ENCODE peak calls at places on chromosomes 13 and 19, in five cellular contexts. P is tibial nerve, J is upper lobe of right lung, H is Panc1, C is dorsolateral prefrontal cortex. Z is an unnamed sample.

GRCh38 chr19:38713227-38713649 is 31.0 kb downstream of the CAPN12 start:
- DNase-seq in H (no peak), P (peak), J (no peak), C (no peak), Z (no peak)

GRCh38 chr19:45419396-45419795 is 4.3 kb downstream of the ERCC1 start:
- DNase-seq in H (no peak), J (peak), P (no peak), C (no peak), Z (no peak)

GRCh38 chr19:32469796-32470195 is 64.2 kb downstream of the DPY19L3 start:
- DNase-seq in C (no peak), P (no peak), H (no peak), J (no peak), Z (no peak)

GRCh38 chr19:20565321-20566018 is at the start of gene ZNF737:
- DNase-seq in J (peak), P (peak), C (peak), H (peak), Z (peak)

GRCh38 chr13:108961542-108962125 is 332.2 kb downstream of the MYO16 start:
- DNase-seq in C (no peak), H (peak), J (no peak), P (no peak), Z (peak)

GRCh38 chr13:107031691-107032090 is 463.8 kb upstream of the ARGLU1 start:
- DNase-seq in H (no peak), C (no peak), J (no peak), P (no peak), Z (no peak)

GRCh38 chr19:45978156-45978555 is 4.5 kb upstream of the NOVA2 start:
- DNase-seq in C (no peak), J (no peak), P (no peak), H (no peak), Z (no peak)

GRCh38 chr19:39444598-39445257 is 654 bp upstream of the SUPT5H start:
- DNase-seq in H (no peak), P (no peak), J (no peak), C (no peak), Z (no peak)

GRCh38 chr19:44587863-44588752 is 25.3 kb upstream of the IGSF23 start:
- DNase-seq in H (peak), C (no peak), P (no peak), J (no peak), Z (peak)

GRCh38 chr19:30371960-30372824 is at the start of gene ZNF536:
- DNase-seq in H (no peak), P (no peak), J (no peak), C (peak), Z (no peak)

GRCh38 chr13:20142927-20143480 is 17.8 kb downstream of the GJA3 start:
- DNase-seq in J (no peak), C (no peak), H (no peak), P (no peak), Z (no peak)

GRCh38 chr13:71867101-71867814 is at the start of gene DACH1:
- DNase-seq in H (no peak), J (peak), C (no peak), P (peak), Z (no peak)

GRCh38 chr13:71864981-71865857 is 1.8 kb downstream of the DACH1 start:
- DNase-seq in P (no peak), H (no peak), C (peak), J (peak), Z (no peak)

GRCh38 chr13:71864094-71864980 is 2.7 kb downstream of the DACH1 start:
- DNase-seq in H (no peak), C (peak), J (peak), P (peak), Z (no peak)

GRCh38 chr13:71865858-71866172 is 1.2 kb downstream of the DACH1 start:
- DNase-seq in H (no peak), C (no peak), P (no peak), J (no peak), Z (no peak)

DNA sequence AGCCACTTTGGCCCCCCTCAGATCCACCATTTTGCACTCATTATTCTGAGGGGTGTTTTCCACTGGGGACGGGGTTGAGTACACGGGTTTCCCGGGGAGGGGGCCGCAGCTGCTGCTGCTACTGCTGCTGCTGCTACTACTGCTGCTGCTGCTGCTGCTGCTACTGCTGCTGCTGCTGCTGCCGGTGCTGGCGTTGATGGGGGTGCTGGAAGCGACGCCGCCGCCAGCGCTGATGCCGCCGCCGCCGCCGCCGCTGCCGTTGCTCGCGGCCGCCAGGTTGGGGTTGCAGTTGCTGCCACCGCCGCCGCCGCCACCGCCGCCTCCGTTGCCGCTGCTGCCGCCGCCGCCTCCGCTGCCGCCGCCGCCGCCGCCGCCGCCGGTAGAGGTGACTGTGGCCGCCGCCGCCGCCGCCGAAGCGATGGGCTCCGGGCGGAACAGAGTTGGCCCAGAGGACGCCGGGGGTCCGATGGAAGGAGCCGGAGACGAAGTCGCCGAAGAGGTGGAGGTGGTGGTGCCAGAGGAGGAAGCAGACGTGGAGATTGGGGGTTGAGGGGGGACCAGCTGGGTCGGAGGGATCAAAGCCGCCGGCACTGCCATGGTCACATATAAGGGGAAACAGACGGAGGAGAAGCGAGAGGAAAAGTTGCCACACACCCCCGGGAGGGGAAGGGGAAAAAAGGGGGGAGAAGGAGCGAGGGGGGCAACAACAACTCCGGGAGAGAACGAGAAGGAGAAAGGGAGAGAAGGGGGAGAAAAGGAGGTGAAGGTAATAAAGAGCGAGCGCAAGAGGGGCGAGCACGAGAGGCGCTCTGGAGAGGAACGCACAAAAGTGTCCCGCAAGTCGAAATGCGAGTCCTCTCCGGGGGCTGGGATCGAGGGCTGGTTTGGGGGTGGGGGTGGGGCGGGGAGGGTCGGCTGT is 572 bp downstream of the DACH1 start:
- DNase-seq in H (no peak), C (peak), J (peak), P (no peak), Z (no peak)
- H3K27ac ChIP-seq in H (no peak), C (peak), J (peak), P (no peak), Z (no peak)

GRCh38 chr19:41883821-41884733 is 1.1 kb downstream of the ARHGEF1 start:
- DNase-seq in H (peak), J (peak), C (peak), P (peak), Z (peak)
- TF ChIP-seq CTCF in H (no peak), J (peak), C (peak), P (no peak), Z (no peak)

GRCh38 chr19:50723069-50723468 is at the start of gene CLEC11A:
- DNase-seq in J (no peak), H (no peak), C (no peak), P (peak), Z (no peak)
- H3K27ac ChIP-seq in J (peak), H (no peak), C (peak), P (peak), Z (peak)

DNA sequence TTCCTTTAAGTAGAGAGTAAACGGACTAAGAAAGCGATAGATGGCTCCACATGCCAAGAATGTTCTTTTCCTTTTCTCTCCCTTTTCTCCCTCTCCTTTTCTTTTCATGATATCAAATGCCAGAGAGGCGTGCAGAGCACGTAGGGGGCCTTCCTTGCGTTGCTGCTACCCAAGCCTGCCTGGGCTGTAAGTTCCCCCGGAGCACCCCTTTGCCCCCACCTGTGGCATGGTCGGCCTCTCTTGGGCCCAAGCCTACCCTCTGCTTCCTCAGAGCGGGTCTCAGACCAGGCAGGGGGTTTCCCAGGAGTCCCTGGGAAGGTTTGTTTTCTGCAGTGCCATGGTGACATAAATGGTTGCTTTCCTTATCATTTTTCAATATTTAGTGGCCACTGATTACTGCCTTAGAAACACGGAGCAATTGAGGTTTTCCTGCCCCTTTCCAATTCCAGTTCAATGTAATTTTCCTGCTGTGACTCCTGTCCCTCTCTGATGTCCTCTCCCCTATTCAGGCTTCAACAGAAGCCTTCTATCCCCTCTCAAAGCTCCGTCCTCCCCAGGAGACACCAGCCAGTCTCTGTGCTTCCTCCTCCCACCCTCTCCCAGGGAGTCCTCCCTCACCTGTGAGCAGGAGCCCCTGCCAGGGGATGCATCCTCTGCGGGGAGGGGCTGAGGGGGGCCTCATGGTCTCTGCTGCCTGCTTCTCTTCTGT is 22.6 kb upstream of the CD177 start:
- DNase-seq in H (no peak), C (no peak), J (no peak), P (no peak), Z (no peak)
- TF ChIP-seq CTCF in H (no peak), C (no peak), J (no peak), P (no peak), Z (no peak)